ENCODE peak calls at places on chromosomes 5 and 9, in eight cellular contexts. One of them, this sample, is unnamed.

GRCh38 chr5:36739751-36740221 is 133.4 kb downstream of the SLC1A3 start:
- DNase-seq in astrocyte of the spinal cord: peak
- DNase-seq in HEK293T: peak
- DNase-seq in activated effector memory CD4-positive, alpha-beta T cell treated with anti-CD3 and anti-CD28 coated beads, Interleukin-2, amount 50 U/mL, for 16 hours: peak
- DNase-seq in CD4-positive, alpha-beta T cell: peak
- DNase-seq in choroid plexus epithelial cell: peak
- DNase-seq in stomach: peak
- DNase-seq in renal cortical epithelial cell: peak
- DNase-seq in this sample: peak

GRCh38 chr9:14323969-14324366 is 10.0 kb upstream of the NFIB start:
- DNase-seq in astrocyte of the spinal cord: no peak
- DNase-seq in HEK293T: no peak
- DNase-seq in activated effector memory CD4-positive, alpha-beta T cell treated with anti-CD3 and anti-CD28 coated beads, Interleukin-2, amount 50 U/mL, for 16 hours: no peak
- DNase-seq in CD4-positive, alpha-beta T cell: no peak
- DNase-seq in choroid plexus epithelial cell: no peak
- DNase-seq in stomach: no peak
- DNase-seq in renal cortical epithelial cell: no peak
- DNase-seq in this sample: no peak

GRCh38 chr5:149550608-149551226 is 522 bp downstream of the CSNK1A1 start:
- DNase-seq in astrocyte of the spinal cord: no peak
- DNase-seq in HEK293T: no peak
- DNase-seq in activated effector memory CD4-positive, alpha-beta T cell treated with anti-CD3 and anti-CD28 coated beads, Interleukin-2, amount 50 U/mL, for 16 hours: no peak
- DNase-seq in CD4-positive, alpha-beta T cell: no peak
- DNase-seq in choroid plexus epithelial cell: peak
- DNase-seq in stomach: no peak
- DNase-seq in renal cortical epithelial cell: no peak
- DNase-seq in this sample: no peak

GRCh38 chr5:96434201-96434645 is 1.2 kb upstream of the PCSK1 start:
- DNase-seq in astrocyte of the spinal cord: peak
- DNase-seq in HEK293T: peak
- DNase-seq in activated effector memory CD4-positive, alpha-beta T cell treated with anti-CD3 and anti-CD28 coated beads, Interleukin-2, amount 50 U/mL, for 16 hours: peak
- DNase-seq in CD4-positive, alpha-beta T cell: peak
- DNase-seq in choroid plexus epithelial cell: peak
- DNase-seq in stomach: peak
- DNase-seq in renal cortical epithelial cell: peak
- DNase-seq in this sample: peak

GRCh38 chr9:133405508-133406009 is 12.3 kb downstream of the REXO4 start:
- DNase-seq in astrocyte of the spinal cord: peak
- DNase-seq in HEK293T: no peak
- DNase-seq in activated effector memory CD4-positive, alpha-beta T cell treated with anti-CD3 and anti-CD28 coated beads, Interleukin-2, amount 50 U/mL, for 16 hours: no peak
- DNase-seq in CD4-positive, alpha-beta T cell: no peak
- DNase-seq in choroid plexus epithelial cell: no peak
- DNase-seq in stomach: no peak
- DNase-seq in renal cortical epithelial cell: no peak
- DNase-seq in this sample: no peak

GRCh38 chr9:72486606-72486955 is 34.8 kb upstream of the TMC1 start:
- DNase-seq in astrocyte of the spinal cord: no peak
- DNase-seq in HEK293T: no peak
- DNase-seq in activated effector memory CD4-positive, alpha-beta T cell treated with anti-CD3 and anti-CD28 coated beads, Interleukin-2, amount 50 U/mL, for 16 hours: no peak
- DNase-seq in CD4-positive, alpha-beta T cell: no peak
- DNase-seq in choroid plexus epithelial cell: no peak
- DNase-seq in stomach: no peak
- DNase-seq in renal cortical epithelial cell: no peak
- DNase-seq in this sample: no peak

GRCh38 chr5:133790898-133791297 is 177.5 kb downstream of the C5orf15 start:
- DNase-seq in astrocyte of the spinal cord: no peak
- DNase-seq in HEK293T: no peak
- DNase-seq in activated effector memory CD4-positive, alpha-beta T cell treated with anti-CD3 and anti-CD28 coated beads, Interleukin-2, amount 50 U/mL, for 16 hours: no peak
- DNase-seq in CD4-positive, alpha-beta T cell: no peak
- DNase-seq in choroid plexus epithelial cell: no peak
- DNase-seq in stomach: no peak
- DNase-seq in renal cortical epithelial cell: no peak
- DNase-seq in this sample: no peak

GRCh38 chr9:12695474-12695873 is 2.3 kb downstream of the TYRP1 start:
- DNase-seq in astrocyte of the spinal cord: peak
- DNase-seq in HEK293T: no peak
- DNase-seq in activated effector memory CD4-positive, alpha-beta T cell treated with anti-CD3 and anti-CD28 coated beads, Interleukin-2, amount 50 U/mL, for 16 hours: no peak
- DNase-seq in CD4-positive, alpha-beta T cell: no peak
- DNase-seq in choroid plexus epithelial cell: no peak
- DNase-seq in stomach: no peak
- DNase-seq in renal cortical epithelial cell: no peak
- DNase-seq in this sample: no peak

GRCh38 chr9:117414906-117415583 is at the start of gene ASTN2:
- DNase-seq in astrocyte of the spinal cord: no peak
- DNase-seq in HEK293T: no peak
- DNase-seq in activated effector memory CD4-positive, alpha-beta T cell treated with anti-CD3 and anti-CD28 coated beads, Interleukin-2, amount 50 U/mL, for 16 hours: no peak
- DNase-seq in CD4-positive, alpha-beta T cell: no peak
- DNase-seq in choroid plexus epithelial cell: no peak
- DNase-seq in stomach: no peak
- DNase-seq in renal cortical epithelial cell: no peak
- DNase-seq in this sample: no peak

GRCh38 chr5:36373527-36374086 is 71.9 kb upstream of the RANBP3L start:
- DNase-seq in astrocyte of the spinal cord: peak
- DNase-seq in HEK293T: no peak
- DNase-seq in activated effector memory CD4-positive, alpha-beta T cell treated with anti-CD3 and anti-CD28 coated beads, Interleukin-2, amount 50 U/mL, for 16 hours: no peak
- DNase-seq in CD4-positive, alpha-beta T cell: no peak
- DNase-seq in choroid plexus epithelial cell: peak
- DNase-seq in stomach: peak
- DNase-seq in renal cortical epithelial cell: peak
- DNase-seq in this sample: no peak

GRCh38 chr5:89698028-89698427 is 711.5 kb downstream of the CETN3 start:
- DNase-seq in astrocyte of the spinal cord: peak
- DNase-seq in HEK293T: no peak
- DNase-seq in activated effector memory CD4-positive, alpha-beta T cell treated with anti-CD3 and anti-CD28 coated beads, Interleukin-2, amount 50 U/mL, for 16 hours: no peak
- DNase-seq in CD4-positive, alpha-beta T cell: no peak
- DNase-seq in choroid plexus epithelial cell: no peak
- DNase-seq in stomach: no peak
- DNase-seq in renal cortical epithelial cell: no peak
- DNase-seq in this sample: no peak

GRCh38 chr5:9058161-9058560 is 487.7 kb downstream of the SEMA5A start:
- DNase-seq in astrocyte of the spinal cord: no peak
- DNase-seq in HEK293T: no peak
- DNase-seq in activated effector memory CD4-positive, alpha-beta T cell treated with anti-CD3 and anti-CD28 coated beads, Interleukin-2, amount 50 U/mL, for 16 hours: no peak
- DNase-seq in CD4-positive, alpha-beta T cell: no peak
- DNase-seq in choroid plexus epithelial cell: no peak
- DNase-seq in stomach: no peak
- DNase-seq in renal cortical epithelial cell: peak
- DNase-seq in this sample: no peak

GRCh38 chr9:109409998-109410397 is 88.1 kb downstream of the PTPN3 start:
- DNase-seq in astrocyte of the spinal cord: no peak
- DNase-seq in HEK293T: peak
- DNase-seq in activated effector memory CD4-positive, alpha-beta T cell treated with anti-CD3 and anti-CD28 coated beads, Interleukin-2, amount 50 U/mL, for 16 hours: no peak
- DNase-seq in CD4-positive, alpha-beta T cell: no peak
- DNase-seq in choroid plexus epithelial cell: no peak
- DNase-seq in stomach: no peak
- DNase-seq in renal cortical epithelial cell: no peak
- DNase-seq in this sample: peak

GRCh38 chr5:153122416-153122815 is 368.1 kb upstream of the GRIA1 start:
- DNase-seq in astrocyte of the spinal cord: no peak
- DNase-seq in HEK293T: no peak
- DNase-seq in activated effector memory CD4-positive, alpha-beta T cell treated with anti-CD3 and anti-CD28 coated beads, Interleukin-2, amount 50 U/mL, for 16 hours: no peak
- DNase-seq in CD4-positive, alpha-beta T cell: no peak
- DNase-seq in choroid plexus epithelial cell: no peak
- DNase-seq in stomach: no peak
- DNase-seq in renal cortical epithelial cell: no peak
- DNase-seq in this sample: no peak

GRCh38 chr5:173802670-173803165 is 85.4 kb upstream of the CPEB4 start:
- DNase-seq in astrocyte of the spinal cord: no peak
- DNase-seq in HEK293T: no peak
- DNase-seq in activated effector memory CD4-positive, alpha-beta T cell treated with anti-CD3 and anti-CD28 coated beads, Interleukin-2, amount 50 U/mL, for 16 hours: no peak
- DNase-seq in CD4-positive, alpha-beta T cell: no peak
- DNase-seq in choroid plexus epithelial cell: peak
- DNase-seq in stomach: peak
- DNase-seq in renal cortical epithelial cell: peak
- DNase-seq in this sample: no peak

GRCh38 chr5:1199340-1199648 is 2.1 kb upstream of the SLC6A19 start:
- DNase-seq in astrocyte of the spinal cord: no peak
- DNase-seq in HEK293T: no peak
- DNase-seq in activated effector memory CD4-positive, alpha-beta T cell treated with anti-CD3 and anti-CD28 coated beads, Interleukin-2, amount 50 U/mL, for 16 hours: no peak
- DNase-seq in CD4-positive, alpha-beta T cell: no peak
- DNase-seq in choroid plexus epithelial cell: no peak
- DNase-seq in stomach: no peak
- DNase-seq in renal cortical epithelial cell: no peak
- DNase-seq in this sample: no peak

GRCh38 chr5:121833631-121834420 is 17.9 kb upstream of the FTMT start:
- DNase-seq in astrocyte of the spinal cord: no peak
- DNase-seq in HEK293T: no peak
- DNase-seq in activated effector memory CD4-positive, alpha-beta T cell treated with anti-CD3 and anti-CD28 coated beads, Interleukin-2, amount 50 U/mL, for 16 hours: no peak
- DNase-seq in CD4-positive, alpha-beta T cell: no peak
- DNase-seq in choroid plexus epithelial cell: no peak
- DNase-seq in stomach: no peak
- DNase-seq in renal cortical epithelial cell: no peak
- DNase-seq in this sample: no peak

GRCh38 chr9:117720555-117720954 is 16.4 kb downstream of the TLR4 start:
- DNase-seq in astrocyte of the spinal cord: no peak
- DNase-seq in HEK293T: no peak
- DNase-seq in activated effector memory CD4-positive, alpha-beta T cell treated with anti-CD3 and anti-CD28 coated beads, Interleukin-2, amount 50 U/mL, for 16 hours: no peak
- DNase-seq in CD4-positive, alpha-beta T cell: no peak
- DNase-seq in choroid plexus epithelial cell: peak
- DNase-seq in stomach: no peak
- DNase-seq in renal cortical epithelial cell: peak
- DNase-seq in this sample: no peak

GRCh38 chr5:135953850-135954249 is 933 bp downstream of the LECT2 start:
- DNase-seq in astrocyte of the spinal cord: no peak
- DNase-seq in HEK293T: no peak
- DNase-seq in activated effector memory CD4-positive, alpha-beta T cell treated with anti-CD3 and anti-CD28 coated beads, Interleukin-2, amount 50 U/mL, for 16 hours: no peak
- DNase-seq in CD4-positive, alpha-beta T cell: no peak
- DNase-seq in choroid plexus epithelial cell: no peak
- DNase-seq in stomach: no peak
- DNase-seq in renal cortical epithelial cell: no peak
- DNase-seq in this sample: no peak

GRCh38 chr5:160039810-160040470 is 31.0 kb downstream of the TTC1 start:
- DNase-seq in astrocyte of the spinal cord: no peak
- DNase-seq in HEK293T: no peak
- DNase-seq in activated effector memory CD4-positive, alpha-beta T cell treated with anti-CD3 and anti-CD28 coated beads, Interleukin-2, amount 50 U/mL, for 16 hours: no peak
- DNase-seq in CD4-positive, alpha-beta T cell: no peak
- DNase-seq in choroid plexus epithelial cell: peak
- DNase-seq in stomach: no peak
- DNase-seq in renal cortical epithelial cell: no peak
- DNase-seq in this sample: no peak

GRCh38 chr5:53642006-53642405 is 81.6 kb downstream of the NDUFS4 start:
- DNase-seq in astrocyte of the spinal cord: peak
- DNase-seq in HEK293T: no peak
- DNase-seq in activated effector memory CD4-positive, alpha-beta T cell treated with anti-CD3 and anti-CD28 coated beads, Interleukin-2, amount 50 U/mL, for 16 hours: no peak
- DNase-seq in CD4-positive, alpha-beta T cell: no peak
- DNase-seq in choroid plexus epithelial cell: peak
- DNase-seq in stomach: no peak
- DNase-seq in renal cortical epithelial cell: peak
- DNase-seq in this sample: no peak

GRCh38 chr5:154034944-154035343 is 3.8 kb downstream of the FAM114A2 start:
- DNase-seq in astrocyte of the spinal cord: no peak
- DNase-seq in HEK293T: no peak
- DNase-seq in activated effector memory CD4-positive, alpha-beta T cell treated with anti-CD3 and anti-CD28 coated beads, Interleukin-2, amount 50 U/mL, for 16 hours: no peak
- DNase-seq in CD4-positive, alpha-beta T cell: no peak
- DNase-seq in choroid plexus epithelial cell: no peak
- DNase-seq in stomach: no peak
- DNase-seq in renal cortical epithelial cell: no peak
- DNase-seq in this sample: no peak

GRCh38 chr9:89524888-89525385 is 27.0 kb upstream of the SEMA4D start:
- DNase-seq in astrocyte of the spinal cord: no peak
- DNase-seq in HEK293T: no peak
- DNase-seq in activated effector memory CD4-positive, alpha-beta T cell treated with anti-CD3 and anti-CD28 coated beads, Interleukin-2, amount 50 U/mL, for 16 hours: peak
- DNase-seq in CD4-positive, alpha-beta T cell: no peak
- DNase-seq in choroid plexus epithelial cell: no peak
- DNase-seq in stomach: peak
- DNase-seq in renal cortical epithelial cell: no peak
- DNase-seq in this sample: no peak

GRCh38 chr5:58462623-58463230 is 2.8 kb upstream of the PLK2 start:
- DNase-seq in astrocyte of the spinal cord: peak
- DNase-seq in HEK293T: peak
- DNase-seq in activated effector memory CD4-positive, alpha-beta T cell treated with anti-CD3 and anti-CD28 coated beads, Interleukin-2, amount 50 U/mL, for 16 hours: no peak
- DNase-seq in CD4-positive, alpha-beta T cell: peak
- DNase-seq in choroid plexus epithelial cell: peak
- DNase-seq in stomach: peak
- DNase-seq in renal cortical epithelial cell: peak
- DNase-seq in this sample: no peak

GRCh38 chr9:5489630-5490484 is 20.5 kb upstream of the PDCD1LG2 start:
- DNase-seq in astrocyte of the spinal cord: no peak
- DNase-seq in HEK293T: no peak
- DNase-seq in activated effector memory CD4-positive, alpha-beta T cell treated with anti-CD3 and anti-CD28 coated beads, Interleukin-2, amount 50 U/mL, for 16 hours: no peak
- DNase-seq in CD4-positive, alpha-beta T cell: no peak
- DNase-seq in choroid plexus epithelial cell: no peak
- DNase-seq in stomach: no peak
- DNase-seq in renal cortical epithelial cell: peak
- DNase-seq in this sample: no peak

GRCh38 chr9:37565661-37566618 is 10.2 kb downstream of the FBXO10 start:
- DNase-seq in astrocyte of the spinal cord: no peak
- DNase-seq in HEK293T: no peak
- DNase-seq in activated effector memory CD4-positive, alpha-beta T cell treated with anti-CD3 and anti-CD28 coated beads, Interleukin-2, amount 50 U/mL, for 16 hours: no peak
- DNase-seq in CD4-positive, alpha-beta T cell: no peak
- DNase-seq in choroid plexus epithelial cell: no peak
- DNase-seq in stomach: no peak
- DNase-seq in renal cortical epithelial cell: no peak
- DNase-seq in this sample: no peak

GRCh38 chr9:135077497-135078200 is 9.8 kb upstream of the OLFM1 start:
- DNase-seq in astrocyte of the spinal cord: no peak
- DNase-seq in HEK293T: peak
- DNase-seq in activated effector memory CD4-positive, alpha-beta T cell treated with anti-CD3 and anti-CD28 coated beads, Interleukin-2, amount 50 U/mL, for 16 hours: peak
- DNase-seq in CD4-positive, alpha-beta T cell: no peak
- DNase-seq in choroid plexus epithelial cell: peak
- DNase-seq in stomach: peak
- DNase-seq in renal cortical epithelial cell: no peak
- DNase-seq in this sample: no peak

GRCh38 chr9:134213508-134214394 is 49.4 kb upstream of the RNU6ATAC start:
- DNase-seq in astrocyte of the spinal cord: no peak
- DNase-seq in HEK293T: no peak
- DNase-seq in activated effector memory CD4-positive, alpha-beta T cell treated with anti-CD3 and anti-CD28 coated beads, Interleukin-2, amount 50 U/mL, for 16 hours: no peak
- DNase-seq in CD4-positive, alpha-beta T cell: no peak
- DNase-seq in choroid plexus epithelial cell: no peak
- DNase-seq in stomach: no peak
- DNase-seq in renal cortical epithelial cell: no peak
- DNase-seq in this sample: no peak

GRCh38 chr9:77224750-77225312 is 47.5 kb downstream of the VPS13A start:
- DNase-seq in astrocyte of the spinal cord: peak
- DNase-seq in HEK293T: no peak
- DNase-seq in activated effector memory CD4-positive, alpha-beta T cell treated with anti-CD3 and anti-CD28 coated beads, Interleukin-2, amount 50 U/mL, for 16 hours: no peak
- DNase-seq in CD4-positive, alpha-beta T cell: no peak
- DNase-seq in choroid plexus epithelial cell: peak
- DNase-seq in stomach: no peak
- DNase-seq in renal cortical epithelial cell: no peak
- DNase-seq in this sample: no peak

This sample was measured in iPS DF 6.9.